ENCODE peak calls at places on chromosomes 16 and 17, in five cellular contexts. One of them, this sample, is unnamed. For H4K20me1, the result is how much of the 10 kb centered on the place peaks cover.

GRCh38 chr17:53837131-53837530 is 14.4 kb downstream of the KIF2B start:
- DNase-seq in neural progenitor cell: no peak
- DNase-seq in DND-41: no peak
- DNase-seq in HCT116: no peak
- DNase-seq in K562: no peak
- DNase-seq in this sample: no peak

GRCh38 chr17:34620458-34620857 is 41.1 kb downstream of the TMEM132E start:
- DNase-seq in HCT116: no peak
- DNase-seq in K562: no peak
- DNase-seq in DND-41: no peak
- DNase-seq in neural progenitor cell: no peak
- DNase-seq in this sample: no peak

GRCh38 chr16:17241264-17241835 is 229.4 kb downstream of the XYLT1 start:
- DNase-seq in DND-41: no peak
- DNase-seq in K562: no peak
- DNase-seq in neural progenitor cell: no peak
- DNase-seq in HCT116: no peak
- DNase-seq in this sample: no peak

GRCh38 chr17:58249270-58250133 is 11.1 kb downstream of the LPO start:
- DNase-seq in HCT116: peak
- DNase-seq in K562: peak
- DNase-seq in DND-41: peak
- DNase-seq in neural progenitor cell: peak
- DNase-seq in this sample: peak

GRCh38 chr16:8476824-8477223 is 113.5 kb downstream of the TMEM114 start:
- DNase-seq in DND-41: no peak
- DNase-seq in neural progenitor cell: no peak
- DNase-seq in K562: no peak
- DNase-seq in HCT116: no peak
- DNase-seq in this sample: no peak

GRCh38 chr17:8941520-8941919 is 24.0 kb downstream of the PIK3R5 start:
- DNase-seq in K562: no peak
- DNase-seq in neural progenitor cell: no peak
- DNase-seq in DND-41: peak
- DNase-seq in HCT116: no peak
- DNase-seq in this sample: peak

GRCh38 chr17:36885161-36885735 is 52.0 kb upstream of the LHX1 start:
- DNase-seq in DND-41: no peak
- DNase-seq in neural progenitor cell: no peak
- DNase-seq in HCT116: no peak
- DNase-seq in K562: no peak
- DNase-seq in this sample: no peak

GRCh38 chr17:75428775-75429469 is 23.4 kb upstream of the GRB2 start:
- DNase-seq in HCT116: no peak
- DNase-seq in neural progenitor cell: no peak
- DNase-seq in K562: no peak
- DNase-seq in DND-41: no peak
- DNase-seq in this sample: no peak

GRCh38 chr16:86496929-86497381 is 13.4 kb upstream of the FOXF1 start:
- DNase-seq in neural progenitor cell: peak
- DNase-seq in DND-41: no peak
- DNase-seq in HCT116: no peak
- DNase-seq in K562: no peak
- DNase-seq in this sample: peak

GRCh38 chr17:54899721-54900456 is 763 bp upstream of the TOM1L1 start:
- DNase-seq in HCT116: no peak
- DNase-seq in K562: peak
- DNase-seq in neural progenitor cell: peak
- DNase-seq in DND-41: no peak
- DNase-seq in this sample: peak

GRCh38 chr16:65068151-65068740 is 53.6 kb downstream of the CDH11 start:
- DNase-seq in HCT116: no peak
- DNase-seq in neural progenitor cell: no peak
- DNase-seq in K562: no peak
- DNase-seq in DND-41: no peak
- DNase-seq in this sample: no peak

GRCh38 chr16:28295213-28295612 is 2.9 kb downstream of the SBK1 start:
- DNase-seq in neural progenitor cell: no peak
- DNase-seq in DND-41: no peak
- DNase-seq in HCT116: no peak
- DNase-seq in K562: no peak
- DNase-seq in this sample: no peak

GRCh38 chr16:28300327-28300726 is 8.0 kb downstream of the SBK1 start:
- DNase-seq in HCT116: no peak
- DNase-seq in neural progenitor cell: no peak
- DNase-seq in DND-41: no peak
- DNase-seq in K562: no peak
- DNase-seq in this sample: no peak

GRCh38 chr16:28297308-28297707 is 5.0 kb downstream of the SBK1 start:
- DNase-seq in neural progenitor cell: no peak
- DNase-seq in K562: no peak
- DNase-seq in HCT116: no peak
- DNase-seq in DND-41: no peak
- DNase-seq in this sample: no peak

GRCh38 chr16:28298511-28298878 is 6.2 kb downstream of the SBK1 start:
- DNase-seq in DND-41: no peak
- DNase-seq in K562: no peak
- DNase-seq in HCT116: no peak
- DNase-seq in neural progenitor cell: peak
- DNase-seq in this sample: peak

DNA sequence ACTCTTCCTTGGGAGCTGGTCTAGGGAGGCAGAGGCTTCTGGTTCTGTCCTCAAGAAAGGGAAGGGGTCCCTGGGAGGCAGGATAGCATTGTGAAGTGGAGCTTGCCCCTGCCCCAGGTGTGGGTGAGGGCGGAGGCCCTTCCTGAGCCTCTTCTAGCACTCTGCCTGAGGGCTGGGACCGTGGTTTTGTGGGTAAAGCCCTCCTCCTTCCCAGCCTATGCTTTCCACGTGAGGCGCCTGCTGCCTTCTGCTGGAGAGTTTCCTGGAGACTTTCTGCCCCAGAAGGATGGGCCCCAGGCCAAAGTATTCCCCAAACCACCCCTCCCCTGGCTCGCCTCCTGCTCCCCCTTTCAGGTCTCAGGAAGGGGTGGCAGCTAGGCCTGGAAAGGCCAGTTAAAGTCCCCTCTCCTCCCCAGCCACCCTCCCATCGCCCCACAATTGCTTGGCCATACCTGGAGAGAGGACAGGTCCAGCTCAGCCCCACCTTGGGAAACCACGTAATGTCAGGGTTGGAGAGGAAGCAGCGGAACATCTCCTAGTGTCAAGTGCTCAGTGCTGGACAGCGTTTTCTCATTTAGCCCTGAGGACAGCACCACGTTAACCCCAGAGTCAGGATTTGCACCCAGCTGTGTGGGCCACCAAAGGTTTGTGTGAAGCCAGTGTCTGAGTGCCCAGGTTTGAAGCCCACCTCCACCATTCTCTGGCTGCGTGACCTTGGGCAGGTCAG is 5.6 kb downstream of the SBK1 start:
- DNase-seq in neural progenitor cell: no peak
- DNase-seq in HCT116: no peak
- DNase-seq in DND-41: peak
- DNase-seq in K562: no peak
- DNase-seq in this sample: no peak
- H3K9ac ChIP-seq in neural progenitor cell: no peak
- H3K9ac ChIP-seq in HCT116: no peak
- H3K9ac ChIP-seq in DND-41: no peak
- H3K9ac ChIP-seq in K562: no peak
- H3K9ac ChIP-seq in this sample: no peak

DNA sequence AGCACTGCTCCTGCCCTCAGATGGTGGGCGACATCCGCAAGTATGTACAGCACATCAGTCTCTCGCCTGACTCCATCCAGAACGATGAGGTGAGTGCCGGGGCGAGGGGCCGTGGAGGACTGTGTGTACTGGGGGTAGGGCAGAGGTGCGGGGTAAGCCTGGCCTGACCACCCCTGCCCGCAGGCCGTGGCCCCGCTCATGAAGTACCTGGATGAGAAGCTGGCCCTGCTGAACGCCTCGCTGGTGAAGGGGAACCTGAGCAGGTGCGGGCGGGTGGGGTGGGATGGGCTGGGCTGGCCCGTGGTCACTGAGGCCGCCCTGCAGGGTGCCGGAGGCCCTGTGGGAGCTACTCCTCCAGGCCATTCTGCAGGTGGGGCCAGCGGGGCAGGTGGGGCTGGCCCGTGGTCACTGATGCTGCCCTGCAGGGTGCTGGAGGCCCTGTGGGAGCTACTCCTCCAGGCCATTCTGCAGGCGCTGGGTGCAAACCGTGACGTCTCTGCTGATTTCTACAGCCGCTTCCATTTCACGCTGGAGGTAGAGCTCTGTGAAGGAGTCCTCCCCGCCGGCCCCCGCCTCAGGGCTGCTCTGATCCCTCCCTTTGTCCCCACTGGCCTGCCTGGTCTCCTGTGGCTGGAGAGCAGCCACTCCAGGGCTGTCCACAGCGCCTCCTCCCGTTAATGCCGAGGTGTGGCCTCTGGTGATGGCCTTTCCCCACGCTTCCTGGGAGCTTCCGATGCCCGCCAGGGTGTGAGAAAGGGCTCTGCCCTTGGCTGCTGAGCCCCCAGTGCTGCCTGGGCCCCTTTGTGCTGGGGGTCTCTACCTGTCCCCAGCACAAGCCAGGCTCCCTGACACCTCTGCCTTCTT is 5.0 kb downstream of the TSR3 start:
- DNase-seq in neural progenitor cell: no peak
- DNase-seq in DND-41: no peak
- DNase-seq in HCT116: no peak
- DNase-seq in K562: peak
- DNase-seq in this sample: no peak
- H4K20me1 ChIP-seq in neural progenitor cell: under half
- H4K20me1 ChIP-seq in DND-41: under half
- H4K20me1 ChIP-seq in HCT116: under half
- H4K20me1 ChIP-seq in K562: under half
- H4K20me1 ChIP-seq in this sample: under half

GRCh38 chr16:10387378-10387681 is 1.5 kb downstream of the ATF7IP2 start:
- DNase-seq in neural progenitor cell: no peak
- DNase-seq in DND-41: no peak
- DNase-seq in HCT116: no peak
- DNase-seq in K562: no peak
- DNase-seq in this sample: no peak
- H3K9ac ChIP-seq in neural progenitor cell: no peak
- H3K9ac ChIP-seq in DND-41: peak
- H3K9ac ChIP-seq in HCT116: no peak
- H3K9ac ChIP-seq in K562: no peak
- H3K9ac ChIP-seq in this sample: peak

GRCh38 chr17:81994593-81995462 is 17.4 kb downstream of the ASPSCR1 start:
- DNase-seq in HCT116: no peak
- DNase-seq in neural progenitor cell: no peak
- DNase-seq in DND-41: no peak
- DNase-seq in K562: no peak
- DNase-seq in this sample: no peak
- H4K20me1 ChIP-seq in HCT116: under half
- H4K20me1 ChIP-seq in neural progenitor cell: under half
- H4K20me1 ChIP-seq in DND-41: under half
- H4K20me1 ChIP-seq in K562: under half
- H4K20me1 ChIP-seq in this sample: under half

DNA sequence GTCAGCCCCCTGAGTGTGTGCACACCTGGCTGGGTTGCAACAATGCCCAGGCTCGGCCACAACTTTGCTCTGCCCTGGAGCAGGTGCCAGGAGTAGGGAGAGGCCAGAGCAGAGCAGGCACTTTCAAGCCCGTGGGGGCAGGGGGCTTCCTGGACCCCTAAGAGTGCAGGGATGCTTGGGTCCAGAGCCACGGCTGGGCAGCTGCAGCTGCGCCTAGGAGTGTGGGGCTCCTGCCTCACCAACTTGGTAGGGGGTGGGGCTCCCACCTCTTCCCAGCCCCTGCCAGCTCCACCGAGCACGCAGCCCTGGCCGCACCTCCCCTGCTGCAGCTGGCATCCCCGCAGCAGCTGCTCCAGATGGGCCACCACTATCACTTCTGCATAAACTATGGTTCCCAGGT is 7.8 kb downstream of the OR3A2 start:
- DNase-seq in HCT116: no peak
- DNase-seq in K562: no peak
- DNase-seq in neural progenitor cell: no peak
- DNase-seq in DND-41: no peak
- DNase-seq in this sample: no peak
- H3K9ac ChIP-seq in HCT116: no peak
- H3K9ac ChIP-seq in K562: no peak
- H3K9ac ChIP-seq in neural progenitor cell: no peak
- H3K9ac ChIP-seq in DND-41: no peak
- H3K9ac ChIP-seq in this sample: no peak